ENCODE peak calls at places on chromosomes 6 and 20, in ten cellular contexts. Y, V, U, S, L, T, K, X, H and Z are unnamed samples.

GRCh38 chr6:117615981-117616961 is 14.0 kb upstream of the GOPC start:
- DNase-seq in V (peak), U (no peak), Y (no peak), X (peak), H (no peak), K (no peak), L (peak), S (no peak), T (no peak), Z (no peak)

GRCh38 chr20:43893930-43894329 is 20.7 kb upstream of the TOX2 start:
- DNase-seq in V (no peak), S (no peak), K (no peak), L (no peak), X (no peak), Y (no peak), U (no peak), T (no peak), H (no peak), Z (no peak)

GRCh38 chr6:41214559-41215238 is 13.4 kb upstream of the TREML4 start:
- DNase-seq in V (no peak), H (no peak), Y (no peak), X (no peak), U (no peak), K (no peak), S (no peak), T (no peak), L (no peak), Z (no peak)

GRCh38 chr20:56247954-56248782 is at the start of gene MC3R:
- DNase-seq in Y (peak), K (peak), X (no peak), S (no peak), U (peak), L (peak), V (peak), T (peak), H (peak), Z (peak)

GRCh38 chr6:21381336-21381963 is 212.1 kb upstream of the SOX4 start:
- DNase-seq in X (no peak), L (peak), U (no peak), K (no peak), S (no peak), Y (no peak), H (no peak), T (no peak), V (no peak), Z (no peak)

GRCh38 chr6:28817808-28818145 is 106.0 kb downstream of the TRIM27 start:
- DNase-seq in V (no peak), T (no peak), K (no peak), U (no peak), H (no peak), X (no peak), L (no peak), Y (no peak), S (no peak), Z (no peak)

GRCh38 chr6:40355532-40355931 is 231.6 kb downstream of the LRFN2 start:
- DNase-seq in S (no peak), U (no peak), L (no peak), K (no peak), T (no peak), H (no peak), X (no peak), V (no peak), Y (no peak), Z (no peak)

GRCh38 chr6:43904311-43905123 is 134.5 kb downstream of the VEGFA start:
- DNase-seq in T (no peak), Y (no peak), L (no peak), H (no peak), U (no peak), S (no peak), V (no peak), X (no peak), K (no peak), Z (no peak)

GRCh38 chr6:38306915-38307314 is 332.8 kb downstream of the BTBD9 start:
- DNase-seq in K (no peak), V (no peak), T (no peak), L (no peak), X (no peak), U (no peak), S (no peak), H (no peak), Y (no peak), Z (no peak)

GRCh38 chr6:39925931-39926290 is 8.4 kb downstream of the MOCS1 start:
- DNase-seq in U (no peak), T (no peak), H (no peak), X (no peak), S (no peak), L (no peak), K (no peak), Y (no peak), V (no peak), Z (no peak)

GRCh38 chr6:105402090-105402980 is 547 bp downstream of the PREP start:
- DNase-seq in V (peak), S (no peak), Y (peak), L (peak), X (no peak), H (no peak), T (no peak), K (peak), U (no peak), Z (no peak)

GRCh38 chr6:85402071-85402470 is 47.8 kb upstream of the NT5E start:
- DNase-seq in X (no peak), T (no peak), K (no peak), L (no peak), Y (no peak), H (no peak), U (no peak), V (no peak), S (no peak), Z (no peak)

GRCh38 chr20:62128499-62128898 is 6.2 kb downstream of the LSM14B start:
- DNase-seq in T (no peak), K (no peak), S (no peak), V (no peak), Y (no peak), U (no peak), X (no peak), H (peak), L (no peak), Z (no peak)

GRCh38 chr6:64280569-64280968 is 645.0 kb downstream of the PHF3 start:
- DNase-seq in S (no peak), L (peak), V (peak), U (peak), K (no peak), X (no peak), T (peak), Y (no peak), H (peak), Z (no peak)

GRCh38 chr6:143141442-143141841 is 80.8 kb downstream of the AIG1 start:
- DNase-seq in S (no peak), X (no peak), T (no peak), V (no peak), U (no peak), Y (no peak), K (no peak), L (no peak), H (no peak), Z (no peak)

GRCh38 chr6:91482498-91482897 is 895.6 kb upstream of the MAP3K7 start:
- DNase-seq in T (no peak), V (no peak), Y (no peak), S (no peak), K (no peak), U (no peak), L (no peak), X (no peak), H (no peak), Z (no peak)